ENCODE peak calls at places on chromosomes 7 and 10, in five cellular contexts. B, C, T, P and F are unnamed samples.

GRCh38 chr7:156833311-156833710 is 59.7 kb downstream of the LMBR1 start:
- DNase-seq in T (no peak), C (no peak), B (no peak), P (no peak), F (no peak)

GRCh38 chr7:6640246-6640721 is 3.2 kb downstream of the ZNF316 start:
- DNase-seq in P (no peak), T (no peak), B (no peak), C (no peak), F (no peak)

GRCh38 chr7:46948776-46949175 is 633.1 kb downstream of the TNS3 start:
- DNase-seq in B (no peak), C (no peak), T (no peak), P (no peak), F (no peak)

GRCh38 chr10:101940916-101941315 is 97.3 kb upstream of the KCNIP2 start:
- DNase-seq in T (no peak), P (no peak), B (no peak), C (no peak), F (no peak)

GRCh38 chr10:128734161-128734560 is 607.9 kb upstream of the MKI67 start:
- DNase-seq in P (no peak), B (no peak), T (no peak), C (no peak), F (no peak)

GRCh38 chr7:125661006-125661405 is 731.4 kb upstream of the POT1 start:
- DNase-seq in P (no peak), C (no peak), T (no peak), B (no peak), F (no peak)

GRCh38 chr7:47373871-47374451 is 207.9 kb downstream of the TNS3 start:
- DNase-seq in B (no peak), P (no peak), C (no peak), T (no peak), F (no peak)

GRCh38 chr10:48522011-48522765 is 82.7 kb downstream of the ARHGAP22 start:
- DNase-seq in C (no peak), T (no peak), P (peak; percentile 56), B (no peak), F (no peak)

GRCh38 chr7:133355325-133355708 is 102.4 kb downstream of the EXOC4 start:
- DNase-seq in T (no peak), C (no peak), B (no peak), P (no peak), F (no peak)

GRCh38 chr10:79444243-79445119 is 943 bp downstream of the ZCCHC24 start:
- DNase-seq in T (peak; percentile 63), B (no peak), P (peak; percentile 89), C (no peak), F (peak; percentile 54)
- TF ChIP-seq POLR2A in T (no peak), B (no peak), P (peak; percentile 13), C (no peak), F (no peak)

GRCh38 chr7:158786898-158787297 is 42.4 kb downstream of the ESYT2 start:
- DNase-seq in P (no peak), T (no peak), C (no peak), B (no peak), F (no peak)

GRCh38 chr7:158784270-158784669 is 45.0 kb downstream of the ESYT2 start:
- DNase-seq in B (no peak), P (no peak), T (no peak), C (no peak), F (no peak)

GRCh38 chr7:158791133-158791532 is 38.2 kb downstream of the ESYT2 start:
- DNase-seq in T (no peak), B (no peak), P (no peak), C (no peak), F (no peak)

GRCh38 chr7:158795272-158795671 is 34.0 kb downstream of the ESYT2 start:
- DNase-seq in T (no peak), C (no peak), B (no peak), P (no peak), F (no peak)

DNA sequence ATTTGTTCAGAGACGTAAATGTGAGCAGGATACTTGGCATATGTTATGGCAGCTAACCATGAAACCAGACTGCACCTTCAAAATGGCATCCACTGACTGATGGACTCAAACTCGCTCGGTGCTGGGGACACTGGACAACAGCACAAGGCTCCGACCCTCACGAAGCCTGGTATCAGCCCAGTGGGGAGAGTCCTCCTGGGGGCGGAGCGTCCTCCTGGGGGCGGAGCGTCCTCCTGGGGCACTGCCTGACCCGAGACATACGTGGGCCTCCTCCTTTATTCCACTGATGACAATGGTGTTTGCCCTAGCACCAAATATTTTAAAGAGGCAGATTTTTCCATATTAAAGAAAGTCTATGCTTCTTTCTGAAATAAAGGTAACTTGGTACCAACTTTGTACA is 39.5 kb downstream of the ESYT2 start:
- DNase-seq in P (no peak), B (no peak), C (no peak), T (no peak), F (no peak)
- TF ChIP-seq POLR2AphosphoS5 in P (no peak), B (no peak), C (no peak), T (no peak), F (no peak)

DNA sequence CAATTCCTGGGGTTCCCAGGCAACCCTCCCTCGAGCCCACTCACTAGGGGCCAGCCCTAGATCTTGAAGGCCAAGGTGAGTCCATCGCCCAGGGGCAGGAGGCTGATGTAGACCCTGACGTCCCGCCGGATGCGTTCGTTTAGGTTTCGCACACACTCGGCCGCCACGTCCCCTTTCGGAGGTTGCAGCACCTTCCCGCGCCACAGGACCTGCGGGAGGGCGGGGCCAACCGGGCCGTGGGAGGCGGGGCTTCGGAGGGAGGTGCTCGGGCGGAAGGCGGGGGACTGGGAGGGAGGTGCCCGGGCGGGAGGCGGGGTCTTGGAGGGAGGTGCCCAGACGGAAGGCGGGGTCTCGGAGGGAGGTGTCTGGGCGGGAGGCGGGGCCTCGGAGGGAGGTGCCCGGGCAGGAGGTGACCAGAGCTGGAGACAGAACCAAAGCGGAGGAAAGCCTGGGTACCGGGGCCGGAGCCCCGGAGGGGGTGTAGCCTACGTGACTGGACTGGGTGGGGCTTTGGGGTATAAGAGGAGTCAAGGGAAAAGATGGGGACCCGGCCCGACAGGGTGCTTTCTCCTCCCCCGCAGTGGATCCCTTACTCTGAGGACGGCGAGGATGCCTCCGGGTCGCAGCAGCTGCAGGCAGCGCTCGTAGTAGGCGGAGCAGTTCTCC is 1.6 kb downstream of the COMTD1 start:
- DNase-seq in C (peak; percentile 87), B (peak; percentile 78), P (peak; percentile 96), T (peak; percentile 88), F (peak; percentile 86)
- TF ChIP-seq POLR2A in C (no peak), B (peak; percentile 72), P (no peak), T (no peak), F (peak; percentile 32)

GRCh38 chr7:51123322-51124021 is 193.1 kb downstream of the COBL start:
- DNase-seq in C (peak; percentile 26), B (no peak), T (no peak), P (no peak), F (no peak)
- TF ChIP-seq POLR2AphosphoS5 in C (no peak), B (no peak), T (no peak), P (no peak), F (no peak)

GRCh38 chr7:40714338-40715052 is 579.7 kb downstream of the SUGCT start:
- DNase-seq in P (no peak), T (no peak), B (no peak), C (no peak), F (no peak)

GRCh38 chr7:40720401-40720800 is 585.6 kb downstream of the SUGCT start:
- DNase-seq in T (no peak), C (no peak), B (no peak), P (no peak), F (no peak)

GRCh38 chr7:40715053-40715430 is 580.2 kb downstream of the SUGCT start:
- DNase-seq in T (no peak), B (no peak), C (no peak), P (no peak), F (no peak)

GRCh38 chr7:40716052-40716451 is 581.2 kb downstream of the SUGCT start:
- DNase-seq in P (no peak), T (no peak), B (no peak), C (no peak), F (no peak)

GRCh38 chr7:40717242-40717641 is 582.4 kb downstream of the SUGCT start:
- DNase-seq in P (no peak), T (no peak), C (peak; percentile 81), B (no peak), F (no peak)
- TF ChIP-seq POLR2A in P (no peak), T (no peak), C (peak; percentile 48), B (no peak), F (no peak)

GRCh38 chr10:50325449-50326188 is 74.3 kb upstream of the ASAH2 start:
- DNase-seq in T (no peak), C (peak; percentile 41), P (peak; percentile 86), B (no peak), F (no peak)
- TF ChIP-seq POLR2AphosphoS5 in T (no peak), C (no peak), P (peak; percentile 40), B (no peak), F (no peak)

GRCh38 chr7:1536768-1537630 is 6.5 kb downstream of the MAFK start:
- DNase-seq in B (no peak), C (peak; percentile 81), P (peak; percentile 99), T (no peak), F (no peak)
- TF ChIP-seq POLR2A in B (no peak), C (no peak), P (peak; percentile 59), T (no peak), F (no peak)

GRCh38 chr10:67764012-67764822 is 68.2 kb upstream of the CTNNA3 start:
- DNase-seq in B (peak; percentile 94), P (peak; percentile 97), T (peak; percentile 57), C (peak; percentile 90), F (peak; percentile 43)
- TF ChIP-seq POLR2AphosphoS5 in B (no peak), P (peak; percentile 68), T (no peak), C (no peak), F (no peak)

DNA sequence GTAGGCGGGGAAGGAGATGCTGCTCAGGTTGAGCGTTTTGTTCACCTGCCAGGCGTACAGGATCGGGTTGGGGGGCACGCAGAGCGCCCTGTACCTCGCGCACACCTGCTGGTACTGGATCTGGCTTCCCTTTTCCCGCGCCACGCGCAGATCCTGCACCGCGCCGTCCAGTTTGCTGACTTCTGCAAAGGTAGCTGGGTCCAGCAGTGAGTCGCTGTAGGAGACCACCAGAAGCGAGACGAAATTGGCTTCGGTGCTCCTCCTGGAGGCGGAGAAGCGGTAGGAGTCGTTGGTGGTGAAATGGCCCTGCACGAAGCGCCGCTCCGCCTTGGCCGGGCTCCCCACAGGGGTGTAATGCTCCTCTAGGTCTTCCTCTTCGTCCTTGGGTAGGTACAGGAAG is 90.7 kb upstream of the RAB18 start:
- DNase-seq in P (no peak), B (no peak), T (no peak), C (no peak), F (no peak)
- TF ChIP-seq POLR2A in P (no peak), B (no peak), T (no peak), C (no peak), F (no peak)